ENCODE peak calls at places on chromosome 2, in nine cellular contexts. W, S, E, I, G, O, V, C and Y are unnamed samples. For H3K4me1, the result is how much of the 10 kb centered on the place peaks cover.

GRCh38 chr2:9380702-9381628 is 42.4 kb downstream of the ITGB1BP1 start:
- DNase-seq in W (no peak), S (no peak), E (no peak), I (no peak), G (peak), O (no peak), V (no peak), C (peak), Y (no peak)

GRCh38 chr2:182142062-182142461 is 156.4 kb downstream of the PPP1R1C start:
- DNase-seq in W (no peak), S (no peak), E (no peak), I (no peak), G (no peak), O (no peak), V (no peak), C (no peak), Y (no peak)

GRCh38 chr2:149538138-149538833 is 49.3 kb downstream of the MMADHC start:
- DNase-seq in W (peak), S (no peak), E (no peak), I (peak), G (no peak), O (no peak), V (no peak), C (no peak), Y (no peak)

GRCh38 chr2:28454016-28454930 is 41.6 kb upstream of the PLB1 start:
- DNase-seq in W (no peak), S (no peak), E (no peak), I (no peak), G (peak), O (no peak), V (no peak), C (peak), Y (no peak)

GRCh38 chr2:39524756-39525635 is 87.9 kb upstream of the MAP4K3 start:
- DNase-seq in W (no peak), S (no peak), E (no peak), I (no peak), G (no peak), O (no peak), V (no peak), C (no peak), Y (no peak)

GRCh38 chr2:128196026-128196822 is 105.2 kb downstream of the UGGT1 start:
- DNase-seq in W (peak), S (no peak), E (no peak), I (no peak), G (no peak), O (no peak), V (no peak), C (peak), Y (peak)

GRCh38 chr2:239405071-239405470 is 4.3 kb upstream of the HDAC4 start:
- DNase-seq in W (no peak), S (no peak), E (no peak), I (no peak), G (no peak), O (no peak), V (no peak), C (no peak), Y (no peak)

GRCh38 chr2:172081248-172082022 is 3.9 kb upstream of the DLX1 start:
- DNase-seq in W (peak), S (no peak), E (no peak), I (no peak), G (no peak), O (no peak), V (no peak), C (no peak), Y (no peak)

GRCh38 chr2:46848446-46848845 is 67.2 kb downstream of the MCFD2 start:
- DNase-seq in W (no peak), S (no peak), E (no peak), I (no peak), G (peak), O (no peak), V (no peak), C (peak), Y (no peak)

GRCh38 chr2:45898819-45899218 is 247.3 kb downstream of the PRKCE start:
- DNase-seq in W (no peak), S (no peak), E (peak), I (no peak), G (no peak), O (no peak), V (no peak), C (no peak), Y (no peak)

GRCh38 chr2:237171895-237172294 is 86.2 kb downstream of the COPS8 start:
- DNase-seq in W (no peak), S (no peak), E (no peak), I (no peak), G (no peak), O (peak), V (no peak), C (no peak), Y (no peak)

GRCh38 chr2:237170017-237170416 is 84.3 kb downstream of the COPS8 start:
- DNase-seq in W (no peak), S (no peak), E (no peak), I (no peak), G (peak), O (no peak), V (no peak), C (no peak), Y (no peak)

GRCh38 chr2:237167038-237167437 is 81.3 kb downstream of the COPS8 start:
- DNase-seq in W (no peak), S (no peak), E (no peak), I (no peak), G (no peak), O (no peak), V (no peak), C (no peak), Y (no peak)

GRCh38 chr2:237167934-237168333 is 82.2 kb downstream of the COPS8 start:
- DNase-seq in W (no peak), S (no peak), E (no peak), I (no peak), G (no peak), O (no peak), V (no peak), C (no peak), Y (no peak)

DNA sequence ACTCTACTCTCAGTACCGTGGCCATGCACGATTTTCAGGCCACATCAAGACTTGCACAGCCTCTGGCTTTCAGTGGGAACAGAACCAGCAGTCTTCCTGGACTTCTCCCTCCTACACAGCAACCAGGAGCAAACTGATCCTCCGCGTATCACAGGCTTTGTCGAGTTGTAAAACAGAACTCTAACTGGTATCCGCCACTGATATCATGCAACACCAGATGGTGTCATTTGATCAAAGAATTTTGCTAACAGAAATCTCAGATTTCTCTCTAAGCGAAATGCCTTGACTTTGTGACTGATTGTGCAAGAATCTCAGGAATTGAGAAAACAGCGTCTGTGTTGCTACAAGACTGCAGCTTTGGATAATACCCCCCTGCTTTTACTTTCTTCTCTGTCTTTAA is 85.7 kb downstream of the COPS8 start:
- DNase-seq in W (peak), S (no peak), E (no peak), I (peak), G (peak), O (peak), V (no peak), C (peak), Y (no peak)
- H3K4me3 ChIP-seq in W (no peak), S (no peak), E (no peak), I (no peak), G (peak), O (no peak), V (no peak), C (peak), Y (no peak)

GRCh38 chr2:231660860-231661259 is 47.5 kb upstream of the PTMA start:
- DNase-seq in W (no peak), S (no peak), E (no peak), I (no peak), G (no peak), O (no peak), V (no peak), C (no peak), Y (no peak)

GRCh38 chr2:231663458-231664290 is 44.7 kb upstream of the PTMA start:
- DNase-seq in W (no peak), S (no peak), E (no peak), I (no peak), G (no peak), O (no peak), V (no peak), C (no peak), Y (peak)

GRCh38 chr2:231662811-231663457 is 45.4 kb upstream of the PTMA start:
- DNase-seq in W (no peak), S (no peak), E (no peak), I (no peak), G (no peak), O (no peak), V (no peak), C (no peak), Y (peak)

GRCh38 chr2:231662028-231662810 is 46.1 kb upstream of the PTMA start:
- DNase-seq in W (peak), S (peak), E (peak), I (peak), G (peak), O (peak), V (peak), C (peak), Y (peak)

GRCh38 chr2:231661422-231662027 is 46.8 kb upstream of the PTMA start:
- DNase-seq in W (no peak), S (no peak), E (no peak), I (no peak), G (no peak), O (no peak), V (no peak), C (no peak), Y (no peak)
- H3K4me1 ChIP-seq in W (under half), S (under half), E (under half), I (under half), G (under half), O (under half), V (under half), C (under half), Y (under half)

GRCh38 chr2:133421516-133422324 is 146.5 kb downstream of the NCKAP5 start:
- DNase-seq in W (peak), S (no peak), E (peak), I (no peak), G (peak), O (no peak), V (no peak), C (no peak), Y (peak)
- H3K4me3 ChIP-seq in W (no peak), S (no peak), E (no peak), I (no peak), G (no peak), O (no peak), V (no peak), C (no peak), Y (no peak)

GRCh38 chr2:233048569-233049193 is 11.5 kb upstream of the INPP5D start:
- DNase-seq in W (no peak), S (no peak), E (no peak), I (no peak), G (no peak), O (no peak), V (no peak), C (no peak), Y (no peak)

GRCh38 chr2:233049194-233049761 is 10.9 kb upstream of the INPP5D start:
- DNase-seq in W (no peak), S (no peak), E (no peak), I (no peak), G (no peak), O (no peak), V (no peak), C (no peak), Y (no peak)

GRCh38 chr2:233044974-233045535 is 12.6 kb downstream of the NEU2 start:
- DNase-seq in W (no peak), S (no peak), E (no peak), I (no peak), G (no peak), O (no peak), V (no peak), C (no peak), Y (no peak)

GRCh38 chr2:233047667-233048066 is 12.5 kb upstream of the INPP5D start:
- DNase-seq in W (no peak), S (no peak), E (no peak), I (no peak), G (no peak), O (no peak), V (no peak), C (no peak), Y (no peak)

GRCh38 chr2:233047206-233047605 is 12.9 kb upstream of the INPP5D start:
- DNase-seq in W (no peak), S (no peak), E (no peak), I (no peak), G (no peak), O (no peak), V (no peak), C (peak), Y (no peak)
- H3K4me1 ChIP-seq in W (under half), S (under half), E (under half), I (under half), G (under half), O (under half), V (under half), C (under half), Y (under half)

DNA sequence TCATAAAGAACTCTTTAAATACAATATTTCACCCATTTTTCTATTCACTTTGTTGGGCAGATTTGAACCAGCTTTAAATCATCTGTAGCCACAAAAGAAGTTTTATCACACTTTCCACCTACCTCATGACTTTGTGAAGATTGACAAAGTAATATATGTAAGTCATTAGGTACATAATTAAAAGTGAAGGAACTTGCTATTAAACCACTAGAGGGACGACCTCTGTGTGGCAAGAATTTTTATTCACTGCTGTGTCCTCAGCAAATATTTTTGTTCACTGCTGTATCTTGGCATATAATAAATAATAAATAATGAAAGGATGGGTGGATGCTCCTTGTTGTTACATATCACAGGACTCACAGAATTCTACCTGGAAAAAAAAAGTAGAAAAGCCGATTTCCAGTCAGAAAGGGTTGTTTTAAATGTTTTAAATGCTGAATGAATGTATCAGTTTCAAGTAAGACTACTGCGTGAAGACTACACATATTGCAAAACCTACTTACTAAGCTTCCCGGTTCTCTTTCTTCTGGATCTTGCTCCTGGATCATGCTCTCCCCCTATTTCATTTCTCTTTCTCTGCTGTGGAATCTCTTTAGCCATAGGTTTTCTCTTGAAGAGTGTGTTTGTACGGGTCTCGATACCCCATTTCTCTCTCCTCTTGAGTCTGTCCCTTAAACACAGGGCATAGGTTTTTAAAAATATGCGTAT is 44.8 kb downstream of the KCMF1 start:
- DNase-seq in W (no peak), S (no peak), E (no peak), I (no peak), G (peak), O (no peak), V (no peak), C (no peak), Y (no peak)
- H3K4me3 ChIP-seq in W (no peak), S (no peak), E (no peak), I (no peak), G (peak), O (no peak), V (no peak), C (no peak), Y (no peak)

GRCh38 chr2:26122633-26123032 is 50.3 kb upstream of the GAREM2 start:
- DNase-seq in W (no peak), S (no peak), E (no peak), I (no peak), G (no peak), O (no peak), V (no peak), C (no peak), Y (no peak)
- H3K4me1 ChIP-seq in W (under half), S (under half), E (under half), I (under half), G (under half), O (under half), V (under half), C (under half), Y (under half)

GRCh38 chr2:213015387-213016165 is 135.8 kb downstream of the IKZF2 start:
- DNase-seq in W (no peak), S (no peak), E (no peak), I (no peak), G (no peak), O (no peak), V (no peak), C (no peak), Y (no peak)

GRCh38 chr2:213018340-213018901 is 133.0 kb downstream of the IKZF2 start:
- DNase-seq in W (no peak), S (no peak), E (no peak), I (no peak), G (no peak), O (no peak), V (no peak), C (no peak), Y (no peak)

GRCh38 chr2:213017404-213017803 is 134.0 kb downstream of the IKZF2 start:
- DNase-seq in W (no peak), S (no peak), E (no peak), I (no peak), G (no peak), O (no peak), V (no peak), C (no peak), Y (no peak)

GRCh38 chr2:213016984-213017351 is 134.4 kb downstream of the IKZF2 start:
- DNase-seq in W (no peak), S (no peak), E (no peak), I (no peak), G (peak), O (no peak), V (no peak), C (no peak), Y (no peak)

GRCh38 chr2:213016166-213016983 is 135.0 kb downstream of the IKZF2 start:
- DNase-seq in W (no peak), S (no peak), E (no peak), I (no peak), G (no peak), O (no peak), V (no peak), C (no peak), Y (no peak)
- H3K4me3 ChIP-seq in W (no peak), S (no peak), E (no peak), I (no peak), G (no peak), O (no peak), V (no peak), C (no peak), Y (no peak)